ENCODE peak calls at places on chromosome 10, in nine cellular contexts. N is endothelial cell of umbilical vein, J is ovary, A is IMR-90, P is stomach, B is K562, Z is heart left ventricle, G is GM12878, Q is HCT116. T is an unnamed sample.

GRCh38 chr10:95355241-95355779 is 64.5 kb upstream of the PDLIM1 start:
- DNase-seq in N (peak), J (no peak), A (no peak), P (no peak), B (no peak), Z (no peak), G (no peak), Q (no peak), T (no peak)

GRCh38 chr10:22658745-22659410 is 55.5 kb downstream of the PIP4K2A start:
- DNase-seq in N (no peak), J (no peak), A (peak), P (no peak), B (no peak), Z (no peak), G (no peak), Q (no peak), T (no peak)

GRCh38 chr10:65176994-65177393 is 1655.8 kb downstream of the REEP3 start:
- DNase-seq in N (no peak), J (no peak), A (no peak), P (no peak), B (no peak), Z (no peak), G (no peak), Q (no peak), T (no peak)

GRCh38 chr10:133087679-133088523 is at the start of gene ADGRA1:
- DNase-seq in N (no peak), J (no peak), A (no peak), P (no peak), B (peak), Z (no peak), G (no peak), Q (no peak), T (no peak)

GRCh38 chr10:63605568-63605967 is 84.4 kb downstream of the REEP3 start:
- DNase-seq in N (no peak), J (no peak), A (peak), P (no peak), B (no peak), Z (no peak), G (no peak), Q (peak), T (no peak)

GRCh38 chr10:75655791-75656451 is 224.5 kb downstream of the LRMDA start:
- DNase-seq in N (peak), J (no peak), A (no peak), P (no peak), B (no peak), Z (no peak), G (no peak), Q (no peak), T (no peak)

GRCh38 chr10:16393271-16393858 is 43.4 kb upstream of the PTER start:
- DNase-seq in N (no peak), J (no peak), A (no peak), P (no peak), B (no peak), Z (no peak), G (no peak), Q (no peak), T (no peak)

GRCh38 chr10:5614081-5614721 is 52.2 kb downstream of the ASB13 start:
- DNase-seq in N (no peak), J (no peak), A (peak), P (peak), B (no peak), Z (no peak), G (no peak), Q (no peak), T (no peak)

GRCh38 chr10:119360181-119360921 is 153.0 kb downstream of the GRK5 start:
- DNase-seq in N (no peak), J (no peak), A (no peak), P (no peak), B (peak), Z (peak), G (no peak), Q (no peak), T (peak)

GRCh38 chr10:84076540-84077195 is 62.6 kb upstream of the GHITM start:
- DNase-seq in N (no peak), J (no peak), A (peak), P (no peak), B (peak), Z (no peak), G (no peak), Q (no peak), T (peak)

GRCh38 chr10:8365935-8366911 is 311.7 kb downstream of the GATA3 start:
- DNase-seq in N (no peak), J (no peak), A (peak), P (peak), B (no peak), Z (peak), G (peak), Q (no peak), T (peak)

GRCh38 chr10:52213511-52213831 is 100.6 kb upstream of the DKK1 start:
- DNase-seq in N (no peak), J (no peak), A (peak), P (no peak), B (no peak), Z (peak), G (no peak), Q (no peak), T (no peak)

GRCh38 chr10:62456611-62457101 is 82.5 kb downstream of the ZNF365 start:
- DNase-seq in N (no peak), J (no peak), A (peak), P (no peak), B (no peak), Z (no peak), G (peak), Q (no peak), T (no peak)

GRCh38 chr10:102302611-102303010 is 57.3 kb downstream of the GBF1 start:
- DNase-seq in N (no peak), J (no peak), A (no peak), P (no peak), B (no peak), Z (no peak), G (no peak), Q (no peak), T (no peak)

GRCh38 chr10:8260645-8261044 is 206.2 kb downstream of the GATA3 start:
- DNase-seq in N (no peak), J (no peak), A (no peak), P (no peak), B (no peak), Z (no peak), G (no peak), Q (no peak), T (no peak)

GRCh38 chr10:57955076-57955475 is 312.6 kb downstream of the IPMK start:
- DNase-seq in N (no peak), J (no peak), A (peak), P (no peak), B (no peak), Z (no peak), G (no peak), Q (no peak), T (no peak)

GRCh38 chr10:21203473-21204107 is 306.5 kb upstream of the NEBL start:
- DNase-seq in N (no peak), J (no peak), A (no peak), P (no peak), B (no peak), Z (no peak), G (no peak), Q (no peak), T (no peak)

GRCh38 chr10:73117976-73118743 is 7.9 kb downstream of the NUDT13 start:
- DNase-seq in N (peak), J (no peak), A (peak), P (no peak), B (no peak), Z (no peak), G (peak), Q (peak), T (no peak)

DNA sequence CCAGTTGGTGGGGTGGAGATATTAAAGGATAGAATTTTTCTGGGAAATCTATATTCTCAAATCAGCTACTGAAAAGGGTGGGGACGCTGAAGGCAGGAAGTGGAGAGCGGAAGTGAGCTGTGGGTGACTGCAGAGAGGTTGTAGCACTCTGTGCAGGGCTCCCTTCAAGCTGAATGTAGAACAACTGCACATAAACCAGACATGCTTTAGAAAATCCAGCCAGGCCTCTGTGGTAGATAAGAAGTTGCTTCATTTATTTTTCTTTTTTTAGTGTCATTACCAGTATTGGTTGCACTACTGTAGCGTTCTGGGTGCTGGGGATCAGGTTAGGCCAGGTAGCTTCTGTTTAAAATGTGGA is 127.8 kb downstream of the CELF2 start:
- DNase-seq in N (peak), J (no peak), A (no peak), P (peak), B (peak), Z (peak), G (no peak), Q (no peak), T (no peak)
- TF ChIP-seq POLR2A in N (no peak), J (no peak), A (no peak), P (no peak), B (no peak), Z (no peak), G (peak), Q (no peak), T (no peak)

DNA sequence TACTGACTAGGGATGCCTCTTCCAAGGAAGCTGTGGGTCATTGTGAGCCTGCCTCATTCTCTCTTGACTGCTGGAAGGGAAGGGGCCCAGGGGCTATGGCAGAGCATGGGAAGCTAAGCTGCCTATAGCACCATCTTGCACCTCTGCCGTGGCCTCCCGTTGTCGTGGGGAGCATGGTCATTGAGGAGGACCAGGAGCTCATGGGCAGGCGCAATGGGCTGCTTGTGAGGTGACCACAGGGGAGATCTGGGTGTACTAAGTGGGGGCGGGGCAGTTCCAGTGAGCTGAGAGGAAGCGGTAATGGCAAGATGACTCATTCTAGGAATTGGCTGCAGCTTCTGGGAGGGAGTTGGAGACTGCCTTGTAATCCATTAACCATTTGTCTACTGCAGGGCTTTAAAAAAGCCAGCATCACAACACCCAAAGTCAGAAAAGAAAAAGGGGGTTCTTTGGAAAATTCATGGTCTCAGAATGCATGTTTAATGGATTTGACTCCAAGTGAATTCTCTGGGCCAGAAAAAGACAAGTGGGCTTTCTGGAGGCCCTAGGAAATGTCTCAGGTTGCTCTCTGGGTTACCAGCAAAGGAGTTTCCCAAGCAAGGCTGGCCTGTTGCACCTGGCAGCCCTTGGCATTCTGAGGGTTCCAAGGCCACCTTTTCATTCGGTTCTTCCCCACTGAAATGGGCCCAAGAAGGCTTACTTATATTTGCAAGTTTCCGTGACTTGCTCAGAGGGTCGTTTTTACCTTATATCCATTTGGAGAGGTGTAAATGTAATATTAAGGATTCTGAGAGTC is 3.6 kb downstream of the DUSP5 start:
- DNase-seq in N (peak), J (peak), A (peak), P (peak), B (peak), Z (peak), G (peak), Q (peak), T (peak)
- TF ChIP-seq POLR2A in N (no peak), J (no peak), A (peak), P (no peak), B (peak), Z (peak), G (peak), Q (no peak), T (peak)

DNA sequence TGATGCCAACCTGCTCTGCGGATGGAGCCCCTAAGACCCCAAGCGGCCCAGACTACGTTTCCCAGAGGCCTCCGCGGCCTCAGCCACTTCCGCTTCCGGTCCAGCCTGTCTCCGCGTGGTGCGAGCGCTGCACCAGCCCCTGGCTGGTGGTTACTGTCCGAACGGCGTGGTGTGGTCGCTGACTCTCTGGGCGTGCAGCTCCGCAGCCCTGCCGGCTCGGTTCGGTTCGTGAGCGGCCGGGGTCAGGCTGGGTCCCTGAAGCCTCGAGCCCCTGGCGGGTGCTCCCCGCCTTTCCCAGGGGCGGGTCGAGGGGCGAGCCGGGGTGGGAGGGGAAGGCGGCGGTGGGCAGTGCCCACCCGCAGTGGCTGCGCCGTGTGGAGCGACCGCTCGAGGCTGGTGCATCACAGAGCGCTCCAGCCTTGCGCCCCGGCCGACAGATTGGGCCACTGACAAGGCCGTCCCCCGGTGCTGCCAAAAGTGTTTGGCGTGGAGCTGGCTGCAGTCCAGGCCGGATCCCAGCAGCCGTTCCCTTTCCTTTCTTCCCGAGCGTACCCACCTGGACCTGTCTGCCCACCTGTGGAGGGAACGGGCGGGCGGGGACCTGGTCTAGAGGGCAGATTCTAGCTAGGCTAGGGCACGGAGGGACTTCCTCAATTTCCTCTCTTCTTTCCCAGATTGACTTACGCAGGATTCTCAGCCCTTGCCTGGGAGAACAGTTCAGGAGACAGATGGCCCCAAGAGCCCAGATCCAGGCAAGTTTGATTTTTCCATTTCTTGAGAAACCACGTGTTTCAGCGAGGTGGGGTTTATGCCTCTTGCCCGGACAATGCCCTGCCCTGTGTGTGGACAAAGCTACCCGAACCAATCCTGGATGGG is at the start of gene ZNF485:
- DNase-seq in N (peak), J (peak), A (peak), P (peak), B (peak), Z (peak), G (no peak), Q (peak), T (peak)
- TF ChIP-seq POLR2A in N (peak), J (no peak), A (no peak), P (no peak), B (peak), Z (peak), G (peak), Q (peak), T (peak)

DNA sequence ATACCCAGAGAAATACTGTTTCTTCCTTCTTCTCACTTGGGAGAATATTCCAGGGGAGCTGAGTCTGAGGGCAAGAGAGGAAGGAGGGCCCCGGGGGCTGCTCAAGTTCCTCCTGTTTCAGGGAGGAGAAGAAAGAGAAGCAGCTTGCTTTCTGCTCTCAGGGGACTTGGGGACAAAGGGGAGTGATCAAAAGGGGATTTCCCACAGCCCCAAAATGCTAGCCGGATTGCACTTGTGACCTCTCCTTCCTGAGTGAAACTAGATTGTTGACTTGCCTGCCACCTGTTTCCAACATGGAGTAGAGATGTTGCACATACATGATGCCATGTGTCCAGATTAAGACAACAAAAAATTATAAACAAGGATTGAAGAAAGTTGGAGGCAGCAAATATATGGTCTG is 28.7 kb upstream of the PDCD4 start:
- DNase-seq in N (no peak), J (no peak), A (no peak), P (no peak), B (no peak), Z (no peak), G (peak), Q (no peak), T (no peak)
- TF ChIP-seq POLR2A in N (no peak), J (no peak), A (no peak), P (no peak), B (no peak), Z (no peak), G (no peak), Q (no peak), T (no peak)

GRCh38 chr10:103658049-103658577 is 164.6 kb downstream of the NEURL1 start:
- DNase-seq in N (no peak), J (no peak), A (no peak), P (no peak), B (no peak), Z (no peak), G (no peak), Q (no peak), T (no peak)

GRCh38 chr10:103660364-103661197 is 167.1 kb downstream of the NEURL1 start:
- DNase-seq in N (peak), J (peak), A (peak), P (peak), B (no peak), Z (peak), G (no peak), Q (no peak), T (no peak)

GRCh38 chr10:103661198-103661950 is 167.9 kb downstream of the NEURL1 start:
- DNase-seq in N (no peak), J (peak), A (peak), P (peak), B (no peak), Z (peak), G (no peak), Q (no peak), T (no peak)

GRCh38 chr10:103661951-103662405 is 168.5 kb downstream of the NEURL1 start:
- DNase-seq in N (no peak), J (no peak), A (no peak), P (no peak), B (no peak), Z (no peak), G (no peak), Q (no peak), T (no peak)

DNA sequence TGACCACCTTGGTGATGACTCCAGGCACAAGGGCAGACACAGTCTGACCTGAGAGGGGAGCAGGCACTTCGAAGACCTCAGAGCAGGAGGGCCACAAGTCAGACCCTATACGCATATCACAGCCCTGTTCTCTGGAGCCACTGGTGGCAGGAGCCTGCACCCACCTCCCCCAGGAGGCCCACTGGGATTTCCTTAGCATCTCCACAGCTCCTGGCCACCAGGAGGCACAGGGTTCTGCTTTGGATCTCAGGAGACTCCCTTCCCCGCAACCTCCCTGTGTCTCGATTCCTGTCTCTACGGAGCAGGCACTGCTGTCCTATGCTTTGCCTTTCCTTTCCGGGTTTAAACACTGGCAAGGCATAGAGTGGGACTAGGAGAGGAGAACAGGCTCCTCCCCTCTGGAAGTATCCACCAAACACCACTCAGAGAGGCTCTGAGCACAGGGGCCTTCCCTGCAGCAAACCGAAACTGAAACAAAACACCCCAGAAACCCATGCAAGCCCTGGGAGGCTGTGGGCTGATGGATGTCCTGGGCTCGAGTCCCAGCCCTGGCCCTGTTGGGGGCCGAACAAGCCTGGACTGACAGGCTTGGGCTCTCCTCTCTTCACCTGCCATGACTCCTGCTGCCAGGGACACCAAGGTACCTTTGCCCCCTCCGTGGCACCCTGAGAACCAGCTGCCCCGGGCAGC is 166.3 kb downstream of the NEURL1 start:
- DNase-seq in N (peak), J (peak), A (peak), P (peak), B (no peak), Z (peak), G (no peak), Q (no peak), T (peak)
- TF ChIP-seq POLR2A in N (no peak), J (no peak), A (peak), P (peak), B (no peak), Z (no peak), G (no peak), Q (no peak), T (peak)